ENCODE peak calls at places on chromosome X, in five cellular contexts. U is WTC11, F is NB4, H is stomach, C is astrocyte. V is an unnamed sample.
A peak's percentile ranks its signal among the peaks of the same experiment; 100 is the strongest.

GRCh38 chrX:71815121-71815905 is 52.2 kb downstream of the CXorf49B start:
- DNase-seq in U (no peak), C (no peak), F (no peak), H (no peak), V (no peak)

GRCh38 chrX:11375614-11376119 is 82.5 kb downstream of the AMELX start:
- DNase-seq in F (no peak), U (no peak), C (no peak), H (no peak), V (no peak)

GRCh38 chrX:69113723-69114122 is 51.5 kb downstream of the PJA1 start:
- DNase-seq in U (no peak), F (no peak), H (no peak), C (no peak), V (no peak)

GRCh38 chrX:130497531-130497930 is 95.7 kb downstream of the RBMX2 start:
- DNase-seq in F (no peak), H (no peak), U (no peak), C (no peak), V (no peak)

GRCh38 chrX:32687379-32687778 is 524.0 kb downstream of the DMD start:
- DNase-seq in U (no peak), F (no peak), H (no peak), C (no peak), V (no peak)

GRCh38 chrX:17414839-17415238 is 39.8 kb downstream of the NHS start:
- DNase-seq in H (peak; percentile 50), F (no peak), C (no peak), U (peak; percentile 25), V (peak; percentile 30)

GRCh38 chrX:43357741-43358140 is 298.4 kb upstream of the MAOA start:
- DNase-seq in F (no peak), U (no peak), C (no peak), H (no peak), V (no peak)

GRCh38 chrX:74180716-74181115 is 123.3 kb upstream of the ZCCHC13 start:
- DNase-seq in H (no peak), F (no peak), C (no peak), U (no peak), V (no peak)

GRCh38 chrX:45329217-45329616 is 128.5 kb upstream of the DIPK2B start:
- DNase-seq in U (no peak), F (no peak), H (no peak), C (peak; percentile 26), V (no peak)

GRCh38 chrX:130857207-130857606 is 45.8 kb downstream of the ENOX2 start:
- DNase-seq in F (no peak), C (no peak), H (no peak), U (no peak), V (no peak)

GRCh38 chrX:20116087-20116574 is 576 bp downstream of the MAP7D2 start:
- DNase-seq in U (peak; percentile 24), H (no peak), F (no peak), C (no peak), V (peak; percentile 27)

GRCh38 chrX:143664302-143664701 is 28.4 kb upstream of the SLITRK4 start:
- DNase-seq in U (no peak), C (no peak), F (peak; percentile 12), H (no peak), V (no peak)

GRCh38 chrX:129427267-129427666 is 96.0 kb downstream of the SMARCA1 start:
- DNase-seq in F (peak; percentile 1), U (no peak), H (no peak), C (no peak), V (no peak)
- TF ChIP-seq CTCF in F (peak; percentile 9), U (no peak), H (no peak), C (no peak), V (no peak)

DNA sequence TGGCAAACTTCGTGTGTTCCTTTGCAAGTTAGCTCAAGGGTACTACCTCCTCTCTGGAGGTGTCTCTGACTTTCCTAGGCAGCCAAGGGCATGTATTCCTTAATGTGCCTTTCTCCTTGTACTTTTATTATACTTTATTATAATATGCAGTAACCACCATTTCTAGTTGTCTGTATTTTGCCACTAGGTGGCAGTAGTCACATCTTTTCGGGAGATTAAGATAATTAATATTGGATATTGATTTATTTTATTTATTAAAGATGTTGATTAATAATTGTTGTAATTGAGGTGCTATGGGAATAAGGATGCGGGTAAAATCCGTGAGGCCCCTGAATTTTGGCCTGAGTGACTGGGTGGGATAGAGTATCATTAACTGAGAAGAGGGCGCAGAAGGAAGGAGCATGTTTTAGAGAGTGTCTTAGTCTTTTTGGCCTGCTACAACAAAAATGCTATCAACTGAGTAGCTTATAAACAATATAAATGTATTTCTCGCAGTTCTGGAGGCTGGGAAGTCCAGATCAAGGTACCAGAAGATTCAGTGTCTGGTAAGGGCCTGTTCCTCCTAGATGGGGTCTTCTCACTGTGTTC is 153.3 kb downstream of the TMEM164 start:
- DNase-seq in F (no peak), C (no peak), H (no peak), U (no peak), V (no peak)
- TF ChIP-seq CTCF in F (peak; percentile 17), C (no peak), H (peak; percentile 23), U (no peak), V (peak; percentile 50)

GRCh38 chrX:107447642-107448041 is 1.8 kb upstream of the FRMPD3 start:
- DNase-seq in U (no peak), C (no peak), H (no peak), F (no peak), V (no peak)

GRCh38 chrX:107449490-107450175 is at the start of gene FRMPD3:
- DNase-seq in U (no peak), F (no peak), H (no peak), C (no peak), V (peak; percentile 54)

GRCh38 chrX:107451754-107452153 is 2.3 kb downstream of the FRMPD3 start:
- DNase-seq in F (no peak), U (peak; percentile 29), C (no peak), H (no peak), V (peak; percentile 31)

GRCh38 chrX:107448625-107449468 is 605 bp upstream of the FRMPD3 start:
- DNase-seq in U (peak; percentile 53), F (no peak), H (no peak), C (no peak), V (peak; percentile 50)

DNA sequence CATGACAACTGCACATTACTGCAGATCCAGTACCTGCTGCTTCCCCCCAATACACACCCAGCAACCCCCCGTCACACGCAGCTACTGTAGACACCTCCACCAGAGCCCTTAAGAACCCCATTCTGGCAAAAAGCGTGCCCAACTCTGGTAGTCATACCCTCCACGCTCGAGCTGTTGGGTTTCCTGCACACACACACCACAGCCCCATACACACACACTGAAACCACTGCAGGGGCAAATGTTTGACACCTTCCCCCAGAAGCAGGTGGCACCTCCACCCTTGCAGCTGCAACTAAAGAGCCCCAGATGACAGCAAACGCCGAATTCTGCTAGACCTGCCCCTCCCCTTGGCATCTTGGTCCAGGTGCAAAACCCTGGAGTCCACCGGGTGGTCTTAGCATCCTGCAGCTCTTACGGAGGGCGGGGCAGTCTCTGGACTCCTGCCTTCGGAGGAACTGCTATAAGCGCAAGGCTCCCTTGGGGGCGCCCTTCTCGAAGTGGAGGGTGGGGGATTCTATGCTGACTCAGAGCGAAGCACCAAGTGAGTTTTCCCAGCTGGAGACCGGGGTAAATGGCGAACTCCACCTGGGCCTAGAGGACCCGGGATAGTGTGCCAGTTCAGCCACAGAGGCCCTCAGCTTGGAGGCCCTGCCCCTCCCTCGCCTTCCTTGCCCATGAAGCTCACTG is 1.5 kb downstream of the FRMPD3 start:
- DNase-seq in U (peak; percentile 76), F (peak; percentile 9), C (no peak), H (no peak), V (peak; percentile 65)
- TF ChIP-seq CTCF in U (peak; percentile 34), F (peak; percentile 17), C (no peak), H (no peak), V (peak; percentile 44)

DNA sequence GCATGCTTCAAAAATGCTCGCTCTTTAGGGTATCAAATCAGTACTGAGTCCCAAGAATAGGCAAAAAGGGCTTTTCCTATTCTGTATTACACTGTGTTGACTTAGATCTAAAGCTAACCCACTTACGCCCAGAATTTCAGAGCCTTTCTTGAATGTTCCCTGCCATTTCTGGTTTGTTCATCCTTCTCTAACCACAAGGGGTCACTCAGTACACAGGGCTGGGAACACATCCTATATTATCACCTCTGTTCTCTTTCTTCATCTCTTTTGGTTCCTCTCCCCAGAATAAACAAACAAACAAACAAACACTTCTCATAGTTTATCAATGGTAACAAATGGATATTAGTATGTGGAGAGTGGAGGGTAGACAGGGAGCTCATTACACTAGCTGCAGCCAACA is 25.5 kb upstream of the MORC4 start:
- DNase-seq in U (no peak), F (peak; percentile 25), H (no peak), C (peak; percentile 2), V (peak; percentile 7)
- TF ChIP-seq CTCF in U (no peak), F (peak; percentile 40), H (peak; percentile 33), C (peak; percentile 42), V (peak; percentile 51)

GRCh38 chrX:7088968-7089615 is 58.4 kb upstream of the STS start:
- DNase-seq in U (peak; percentile 48), C (no peak), F (peak; percentile 34), H (no peak), V (peak; percentile 16)
- TF ChIP-seq CTCF in U (no peak), C (no peak), F (no peak), H (peak; percentile 14), V (peak; percentile 19)

GRCh38 chrX:79089897-79090584 is 54.4 kb upstream of the GPR174 start:
- DNase-seq in C (no peak), F (no peak), H (no peak), U (no peak), V (no peak)
- TF ChIP-seq CTCF in C (no peak), F (no peak), H (no peak), U (no peak), V (no peak)

GRCh38 chrX:25034889-25035288 is 19.1 kb upstream of the ARX start:
- DNase-seq in F (no peak), U (no peak), H (no peak), C (no peak), V (no peak)
- TF ChIP-seq CTCF in F (no peak), U (no peak), H (no peak), C (no peak), V (no peak)

GRCh38 chrX:24676403-24677024 is 17.2 kb upstream of the POLA1 start:
- DNase-seq in C (no peak), H (no peak), F (peak; percentile 5), U (no peak), V (peak; percentile 18)
- TF ChIP-seq CTCF in C (peak; percentile 33), H (no peak), F (peak; percentile 21), U (no peak), V (peak; percentile 72)

GRCh38 chrX:13857804-13858203 is 40.9 kb upstream of the GPM6B start:
- DNase-seq in U (no peak), H (no peak), F (no peak), C (no peak), V (no peak)

GRCh38 chrX:13855689-13856425 is 39.0 kb upstream of the GPM6B start:
- DNase-seq in H (no peak), U (no peak), F (no peak), C (peak; percentile 22), V (no peak)

GRCh38 chrX:13851996-13852695 is 35.3 kb upstream of the GPM6B start:
- DNase-seq in U (no peak), F (peak; percentile 16), C (no peak), H (no peak), V (no peak)
- TF ChIP-seq CTCF in U (no peak), F (no peak), C (no peak), H (no peak), V (no peak)

V was measured in nephron progenitor cell.